ENCODE peak calls at places on chromosomes 11 and 22, in five cellular contexts. J, B, G, I and Z are unnamed samples.
A peak's percentile ranks its signal among the peaks of the same experiment; 100 is the strongest.

GRCh38 chr11:32858731-32859130 is 29.0 kb downstream of the PRRG4 start:
- DNase-seq in I (no peak), B (no peak), G (no peak), J (no peak), Z (no peak)

GRCh38 chr11:59267738-59268475 is 55.2 kb upstream of the MPEG1 start:
- DNase-seq in G (no peak), J (no peak), I (no peak), B (no peak), Z (no peak)

GRCh38 chr11:83736689-83737088 is 450.5 kb upstream of the CCDC90B start:
- DNase-seq in G (no peak), J (no peak), I (no peak), B (no peak), Z (no peak)

GRCh38 chr11:17649696-17650600 is 69.4 kb upstream of the MYOD1 start:
- DNase-seq in I (no peak), G (no peak), B (no peak), J (no peak), Z (no peak)

GRCh38 chr11:102614485-102614884 is 10.6 kb downstream of the MMP20 start:
- DNase-seq in J (no peak), G (no peak), B (no peak), I (no peak), Z (no peak)

GRCh38 chr22:40276877-40277823 is 69.2 kb upstream of the ADSL start:
- DNase-seq in J (no peak), G (no peak), I (no peak), B (no peak), Z (no peak)

GRCh38 chr22:43637267-43637666 is 174.8 kb downstream of the EFCAB6 start:
- DNase-seq in B (no peak), G (no peak), I (no peak), J (no peak), Z (no peak)

GRCh38 chr11:64633555-64634159 is 42.6 kb downstream of the SLC22A12 start:
- DNase-seq in B (no peak), J (no peak), I (no peak), G (no peak), Z (no peak)

GRCh38 chr22:37259540-37260029 is 15.5 kb upstream of the RAC2 start:
- DNase-seq in G (no peak), I (peak; percentile 20), B (no peak), J (no peak), Z (no peak)

GRCh38 chr11:47394322-47395224 is 13.8 kb upstream of the SLC39A13 start:
- DNase-seq in I (peak; percentile 77), J (peak; percentile 37), G (peak; percentile 31), B (no peak), Z (peak; percentile 26)

GRCh38 chr22:47422736-47423135 is 660.3 kb downstream of the TBC1D22A start:
- DNase-seq in J (no peak), G (no peak), I (no peak), B (no peak), Z (no peak)